ENCODE peak calls at places on chromosomes 4 and X, in five cellular contexts. N, Y, F, B and Q are unnamed samples.

GRCh38 chr4:184348311-184349233 is 125.8 kb downstream of the IRF2 start:
- DNase-seq in N (no peak), Y (no peak), F (peak), B (peak), Q (no peak)

GRCh38 chr4:80058740-80059139 is 14.3 kb downstream of the ANTXR2 start:
- DNase-seq in N (peak), Y (peak), F (no peak), B (no peak), Q (peak)

GRCh38 chr4:38166082-38166481 is 205.9 kb downstream of the PTTG2 start:
- DNase-seq in N (no peak), Y (no peak), F (no peak), B (no peak), Q (no peak)

GRCh38 chr4:156974264-156974663 is 2.7 kb upstream of the PDGFC start:
- DNase-seq in N (no peak), Y (peak), F (no peak), B (no peak), Q (no peak)

GRCh38 chrX:41952102-41952501 is 28.7 kb upstream of the CASK start:
- DNase-seq in N (no peak), Y (no peak), F (no peak), B (no peak), Q (no peak)

GRCh38 chr4:52799813-52800212 is 48.6 kb upstream of the ERVMER34-1 start:
- DNase-seq in N (no peak), Y (no peak), F (no peak), B (no peak), Q (no peak)

GRCh38 chr4:156889616-156890594 is 81.7 kb downstream of the PDGFC start:
- DNase-seq in N (no peak), Y (peak), F (no peak), B (no peak), Q (no peak)

GRCh38 chrX:41198410-41198809 is 113.2 kb downstream of the USP9X start:
- DNase-seq in N (no peak), Y (no peak), F (peak), B (no peak), Q (no peak)

GRCh38 chr4:122205687-122206086 is 53.6 kb downstream of the BLTP1 start:
- DNase-seq in N (no peak), Y (no peak), F (no peak), B (no peak), Q (no peak)

GRCh38 chr4:170005472-170005871 is 20.7 kb downstream of the MFAP3L start:
- DNase-seq in N (no peak), Y (peak), F (no peak), B (no peak), Q (no peak)

GRCh38 chr4:88659061-88659889 is 38.4 kb downstream of the NAP1L5 start:
- DNase-seq in N (peak), Y (peak), F (peak), B (peak), Q (peak)

GRCh38 chr4:153191795-153192363 is 12.4 kb upstream of the TRIM2 start:
- DNase-seq in N (no peak), Y (no peak), F (no peak), B (no peak), Q (no peak)

GRCh38 chr4:41050840-41051775 is 163.2 kb downstream of the APBB2 start:
- DNase-seq in N (no peak), Y (no peak), F (no peak), B (no peak), Q (no peak)

GRCh38 chr4:8547108-8547911 is 32.9 kb upstream of the GPR78 start:
- DNase-seq in N (peak), Y (no peak), F (peak), B (no peak), Q (peak)

GRCh38 chr4:59881632-59882031 is 1318.5 kb upstream of the ADGRL3 start:
- DNase-seq in N (no peak), Y (no peak), F (no peak), B (no peak), Q (no peak)

GRCh38 chr4:38805530-38806145 is 1.0 kb upstream of the TLR1 start:
- DNase-seq in N (peak), Y (no peak), F (no peak), B (peak), Q (peak)

GRCh38 chrX:153709726-153710674 is 14.2 kb downstream of the BCAP31 start:
- DNase-seq in N (no peak), Y (no peak), F (no peak), B (no peak), Q (no peak)

GRCh38 chr4:31964691-31965090 is 1244.5 kb downstream of the PCDH7 start:
- DNase-seq in N (no peak), Y (no peak), F (no peak), B (no peak), Q (no peak)

GRCh38 chr4:88592600-88593448 is 544 bp downstream of the HERC3 start:
- DNase-seq in N (peak), Y (peak), F (peak), B (peak), Q (peak)

GRCh38 chr4:48967626-48968025 is 18.4 kb upstream of the CWH43 start:
- DNase-seq in N (no peak), Y (peak), F (no peak), B (no peak), Q (no peak)

GRCh38 chr4:5976431-5976830 is 41.8 kb downstream of the C4orf50 start:
- DNase-seq in N (no peak), Y (no peak), F (no peak), B (no peak), Q (no peak)

GRCh38 chr4:5976921-5977320 is 41.3 kb downstream of the C4orf50 start:
- DNase-seq in N (no peak), Y (no peak), F (no peak), B (no peak), Q (no peak)

GRCh38 chr4:5979981-5980380 is 38.2 kb downstream of the C4orf50 start:
- DNase-seq in N (no peak), Y (no peak), F (no peak), B (no peak), Q (no peak)

GRCh38 chr4:5982156-5982973 is 35.9 kb downstream of the C4orf50 start:
- DNase-seq in N (no peak), Y (no peak), F (no peak), B (no peak), Q (no peak)

GRCh38 chr4:5980436-5981155 is 37.6 kb downstream of the C4orf50 start:
- DNase-seq in N (no peak), Y (no peak), F (no peak), B (no peak), Q (no peak)
- TF ChIP-seq CTCF in N (no peak), Y (no peak), F (no peak), B (no peak), Q (no peak)

GRCh38 chr4:138681000-138681604 is 334.5 kb upstream of the NOCT start:
- DNase-seq in N (peak), Y (peak), F (no peak), B (peak), Q (peak)
- TF ChIP-seq CTCF in N (peak), Y (peak), F (peak), B (peak), Q (peak)

GRCh38 chr4:125573368-125573767 is 258.6 kb downstream of the FAT4 start:
- DNase-seq in N (no peak), Y (no peak), F (no peak), B (no peak), Q (no peak)
- TF ChIP-seq CTCF in N (no peak), Y (no peak), F (no peak), B (no peak), Q (no peak)

GRCh38 chr4:158769175-158769831 is 477 bp downstream of the FNIP2 start:
- DNase-seq in N (no peak), Y (no peak), F (no peak), B (peak), Q (peak)

GRCh38 chr4:158768577-158769174 is at the start of gene FNIP2:
- DNase-seq in N (peak), Y (peak), F (peak), B (peak), Q (peak)

GRCh38 chr4:158771776-158772175 is 3.0 kb downstream of the FNIP2 start:
- DNase-seq in N (no peak), Y (no peak), F (no peak), B (no peak), Q (no peak)

GRCh38 chr4:158766419-158767044 is 2.3 kb upstream of the FNIP2 start:
- DNase-seq in N (no peak), Y (no peak), F (no peak), B (no peak), Q (no peak)

DNA sequence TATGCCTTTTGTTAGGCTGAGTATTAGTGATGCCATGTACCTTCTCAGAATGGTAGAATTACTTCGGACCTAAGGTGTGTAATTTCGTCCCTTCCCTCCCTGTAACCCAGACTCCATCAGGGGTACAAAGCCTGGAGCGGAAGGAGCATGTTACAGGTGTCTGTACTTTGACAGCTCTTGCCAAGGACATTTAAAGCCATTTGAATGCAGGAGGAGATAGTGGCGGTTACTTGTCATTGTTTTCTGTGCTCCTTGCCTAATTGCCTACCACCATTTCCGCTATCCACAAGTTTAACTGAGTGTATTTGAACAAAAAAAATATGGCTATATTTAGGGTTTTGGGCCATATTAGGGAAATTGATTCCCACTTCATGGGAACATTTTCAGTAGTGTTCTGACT is 1.8 kb downstream of the FNIP2 start:
- DNase-seq in N (no peak), Y (no peak), F (no peak), B (peak), Q (no peak)
- TF ChIP-seq CTCF in N (no peak), Y (no peak), F (no peak), B (no peak), Q (no peak)

DNA sequence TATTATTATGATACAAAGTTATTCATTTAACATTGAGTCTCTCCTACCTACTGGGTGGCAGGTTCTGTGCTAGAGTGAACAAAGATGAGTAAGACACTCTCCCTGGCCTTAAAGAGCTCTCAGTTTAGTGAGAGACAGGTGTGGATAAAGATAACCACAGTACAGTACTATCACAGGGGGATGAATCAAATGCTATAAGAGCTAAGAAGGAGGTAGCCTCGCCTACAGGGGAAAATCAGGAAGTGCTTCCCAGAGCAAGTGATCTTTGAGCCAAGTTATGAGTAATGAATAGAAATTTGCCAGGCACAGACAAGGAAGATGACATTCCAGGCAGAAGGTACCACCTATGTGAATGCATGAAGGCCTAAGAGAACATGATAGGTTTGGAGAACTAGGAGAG is 3.4 kb upstream of the IGBP1 start:
- DNase-seq in N (no peak), Y (no peak), F (no peak), B (no peak), Q (no peak)
- TF ChIP-seq CTCF in N (no peak), Y (no peak), F (no peak), B (no peak), Q (no peak)

GRCh38 chrX:101257448-101258259 is 33.5 kb downstream of the TAF7L start:
- DNase-seq in N (no peak), Y (peak), F (no peak), B (no peak), Q (no peak)

GRCh38 chrX:101263766-101264165 is 27.4 kb downstream of the TAF7L start:
- DNase-seq in N (no peak), Y (no peak), F (no peak), B (no peak), Q (no peak)

GRCh38 chrX:101262590-101262989 is 28.5 kb downstream of the TAF7L start:
- DNase-seq in N (no peak), Y (no peak), F (no peak), B (no peak), Q (no peak)

GRCh38 chrX:101258260-101258581 is 32.9 kb downstream of the TAF7L start:
- DNase-seq in N (no peak), Y (no peak), F (no peak), B (no peak), Q (no peak)

GRCh38 chrX:101260435-101260834 is 30.7 kb downstream of the TAF7L start:
- DNase-seq in N (peak), Y (no peak), F (no peak), B (no peak), Q (no peak)
- TF ChIP-seq CTCF in N (peak), Y (no peak), F (peak), B (no peak), Q (peak)

GRCh38 chr4:75046641-75047040 is 113.7 kb downstream of the PARM1 start:
- DNase-seq in N (no peak), Y (no peak), F (no peak), B (no peak), Q (no peak)

GRCh38 chr4:75046226-75046625 is 113.3 kb downstream of the PARM1 start:
- DNase-seq in N (no peak), Y (no peak), F (no peak), B (no peak), Q (no peak)

GRCh38 chr4:75051431-75051830 is 118.5 kb downstream of the PARM1 start:
- DNase-seq in N (no peak), Y (no peak), F (no peak), B (no peak), Q (no peak)

GRCh38 chr4:75042601-75043208 is 109.8 kb downstream of the PARM1 start:
- DNase-seq in N (no peak), Y (no peak), F (no peak), B (peak), Q (no peak)

DNA sequence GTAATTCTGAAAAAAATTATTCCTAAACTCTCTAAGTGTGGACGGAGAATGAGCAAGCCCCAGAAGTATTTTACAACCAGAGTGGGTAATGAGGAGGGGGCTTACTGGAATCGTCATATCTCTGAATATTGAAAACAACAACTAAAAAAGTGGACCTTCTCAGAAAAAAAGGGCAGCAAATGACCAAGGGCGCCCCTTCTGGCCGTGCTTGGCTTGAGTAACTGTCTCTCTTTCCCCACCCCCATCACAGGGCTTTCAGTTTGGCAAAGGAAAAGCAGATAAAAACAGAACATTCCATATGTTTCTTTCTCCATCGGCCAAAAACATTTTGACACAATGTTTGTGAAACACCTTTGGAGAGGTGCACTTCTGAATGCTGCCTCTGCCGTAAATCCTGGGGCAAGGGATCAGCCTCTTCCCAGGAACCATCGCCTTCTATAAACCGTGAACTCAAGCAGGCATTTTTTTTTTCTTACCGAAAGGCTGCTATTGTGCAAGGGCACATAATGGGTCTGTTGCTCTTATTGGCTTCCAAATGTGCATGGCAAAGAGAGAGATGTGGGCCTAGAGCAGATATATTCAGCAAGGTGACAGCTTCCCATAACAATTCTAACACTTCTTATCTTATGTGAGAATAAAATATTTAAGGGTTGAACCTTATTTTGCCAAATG is 115.4 kb downstream of the PARM1 start:
- DNase-seq in N (no peak), Y (no peak), F (no peak), B (no peak), Q (no peak)
- TF ChIP-seq CTCF in N (no peak), Y (no peak), F (no peak), B (no peak), Q (no peak)

DNA sequence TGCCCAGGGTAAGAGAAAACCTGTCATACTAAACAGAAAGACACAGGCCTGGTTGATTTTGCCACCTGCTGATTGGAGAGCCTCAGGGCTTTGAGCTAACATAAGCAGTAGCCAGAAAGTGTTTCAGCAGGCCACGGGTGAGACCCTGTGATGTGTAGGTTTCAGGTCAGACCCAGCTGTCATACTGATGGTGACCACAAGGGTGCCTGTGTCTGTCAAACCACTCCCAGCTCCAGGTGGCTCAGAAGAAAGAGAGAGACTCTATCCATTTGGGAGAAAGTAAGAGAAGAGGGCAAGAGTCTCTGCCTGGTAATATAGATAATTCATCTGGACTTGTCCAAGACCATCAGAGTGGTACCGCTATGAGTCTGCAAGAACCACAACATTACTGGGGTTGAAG is 72.8 kb upstream of the NLRP2B start:
- DNase-seq in N (no peak), Y (no peak), F (no peak), B (no peak), Q (no peak)
- TF ChIP-seq CTCF in N (no peak), Y (no peak), F (peak), B (no peak), Q (no peak)

GRCh38 chrX:72568406-72569092 is 4.1 kb downstream of the HDAC8 start:
- DNase-seq in N (no peak), Y (peak), F (no peak), B (no peak), Q (no peak)

GRCh38 chrX:72576161-72576896 is 3.7 kb upstream of the HDAC8 start:
- DNase-seq in N (no peak), Y (peak), F (no peak), B (no peak), Q (no peak)

GRCh38 chrX:72572248-72573157 is at the start of gene HDAC8:
- DNase-seq in N (peak), Y (peak), F (peak), B (peak), Q (peak)

GRCh38 chrX:72569786-72570185 is 2.9 kb downstream of the HDAC8 start:
- DNase-seq in N (no peak), Y (peak), F (no peak), B (no peak), Q (no peak)

GRCh38 chrX:72573158-72573511 is 492 bp upstream of the HDAC8 start:
- DNase-seq in N (no peak), Y (no peak), F (no peak), B (no peak), Q (no peak)
- TF ChIP-seq CTCF in N (no peak), Y (no peak), F (no peak), B (no peak), Q (no peak)